ENCODE peak calls at places on chromosome 16, in nine cellular contexts. R is esophagus muscularis mucosa; A is breast epithelium; L is CD8-positive, alpha-beta T cell; U is cardiac fibroblast; W is right lobe of liver; C is uterus; G is BJ; N is GM13977. S is an unnamed sample.

GRCh38 chr16:86865866-86866675 is 287.7 kb downstream of the FOXL1 start:
- DNase-seq in U (no peak), N (no peak), R (no peak), L (no peak), A (no peak), C (no peak), G (no peak), W (no peak), S (peak)

GRCh38 chr16:24525970-24526559 is 13.3 kb upstream of the RBBP6 start:
- DNase-seq in N (no peak), A (no peak), L (peak), U (peak), R (no peak), G (peak), W (no peak), C (peak), S (no peak)

GRCh38 chr16:84537431-84538151 is 33.1 kb upstream of the MEAK7 start:
- DNase-seq in L (no peak), G (no peak), C (no peak), R (no peak), N (no peak), U (no peak), W (no peak), A (no peak), S (no peak)

GRCh38 chr16:17107450-17107849 is 363.3 kb downstream of the XYLT1 start:
- DNase-seq in W (no peak), L (no peak), R (no peak), G (no peak), A (no peak), C (no peak), U (no peak), N (no peak), S (no peak)

GRCh38 chr16:59148756-59149155 is 414.6 kb upstream of the GOT2 start:
- DNase-seq in L (no peak), W (no peak), C (no peak), U (no peak), G (no peak), R (no peak), N (no peak), A (no peak), S (no peak)

GRCh38 chr16:84194470-84195200 is 3.7 kb downstream of the ADAD2 start:
- DNase-seq in R (no peak), L (peak), U (no peak), A (no peak), N (peak), G (no peak), C (no peak), W (no peak), S (peak)

GRCh38 chr16:30846649-30847402 is 47.1 kb downstream of the BCL7C start:
- DNase-seq in C (no peak), W (no peak), A (no peak), L (no peak), G (no peak), U (no peak), N (no peak), R (no peak), S (no peak)

GRCh38 chr16:66717112-66717675 is 20.7 kb upstream of the CMTM4 start:
- DNase-seq in C (no peak), N (no peak), R (no peak), G (no peak), A (no peak), W (peak), U (peak), L (no peak), S (no peak)

GRCh38 chr16:80615751-80616150 is 75.0 kb downstream of the DYNLRB2 start:
- DNase-seq in R (peak), L (no peak), A (no peak), G (no peak), W (no peak), N (no peak), U (no peak), C (no peak), S (no peak)

GRCh38 chr16:71288570-71288889 is 672 bp downstream of the CMTR2 start:
- DNase-seq in G (no peak), N (no peak), C (no peak), R (no peak), U (no peak), A (no peak), W (no peak), L (no peak), S (no peak)

GRCh38 chr16:75372236-75372856 is 61.0 kb downstream of the CFDP1 start:
- DNase-seq in C (no peak), N (no peak), A (no peak), U (peak), L (no peak), G (no peak), W (no peak), R (no peak), S (no peak)

GRCh38 chr16:75761111-75761510 is 34.8 kb upstream of the CPHXL start:
- DNase-seq in A (no peak), C (no peak), N (no peak), R (no peak), L (no peak), W (no peak), U (peak), G (no peak), S (no peak)

GRCh38 chr16:1442697-1443096 is 1.7 kb downstream of the CCDC154 start:
- DNase-seq in R (no peak), N (no peak), A (no peak), G (no peak), C (no peak), L (no peak), W (no peak), U (no peak), S (no peak)

GRCh38 chr16:86517652-86518258 is 7.4 kb downstream of the FOXF1 start:
- DNase-seq in R (peak), W (peak), U (peak), N (peak), L (no peak), C (peak), G (no peak), A (no peak), S (no peak)

GRCh38 chr16:66849543-66849942 is 5.3 kb downstream of the CA7 start:
- DNase-seq in A (no peak), U (no peak), N (no peak), C (no peak), G (no peak), R (no peak), W (peak), L (no peak), S (no peak)

DNA sequence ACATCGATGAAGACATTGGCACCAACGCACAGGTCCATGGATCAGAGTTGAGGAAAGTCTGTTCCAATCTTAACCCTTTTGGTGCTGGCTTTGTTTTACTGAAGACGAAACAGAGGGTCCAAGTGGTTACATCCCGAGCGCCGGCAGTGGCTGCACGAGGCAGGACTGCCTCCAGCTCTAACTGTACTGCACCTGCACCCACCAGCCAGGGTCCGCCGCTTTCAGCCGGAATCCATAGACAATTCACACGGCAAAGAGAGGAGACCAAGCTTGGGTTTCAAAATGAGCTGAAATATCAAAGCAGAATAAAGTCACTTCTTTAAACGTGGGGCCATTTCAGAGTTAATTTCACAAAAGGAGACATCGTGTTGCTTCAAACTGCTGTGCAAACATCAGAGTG is 21.2 kb upstream of the ZC3H18 start:
- DNase-seq in R (no peak), N (no peak), A (no peak), W (no peak), G (no peak), U (no peak), L (no peak), C (no peak), S (no peak)
- TF ChIP-seq CTCF in R (no peak), N (no peak), A (no peak), W (no peak), G (no peak), U (no peak), L (no peak), C (no peak), S (no peak)

GRCh38 chr16:50384500-50385122 is 15.8 kb upstream of the BRD7 start:
- DNase-seq in R (no peak), A (no peak), U (no peak), G (no peak), L (no peak), W (no peak), N (no peak), C (no peak), S (no peak)

GRCh38 chr16:50378417-50378816 is 9.6 kb upstream of the BRD7 start:
- DNase-seq in U (no peak), G (no peak), L (peak), R (peak), N (no peak), W (no peak), C (no peak), A (no peak), S (no peak)

GRCh38 chr16:50386139-50386538 is 17.4 kb upstream of the BRD7 start:
- DNase-seq in A (no peak), G (no peak), R (no peak), L (no peak), C (no peak), W (no peak), U (peak), N (no peak), S (no peak)

GRCh38 chr16:50376997-50377396 is 8.2 kb upstream of the BRD7 start:
- DNase-seq in U (no peak), N (no peak), A (no peak), C (no peak), G (no peak), R (peak), W (no peak), L (no peak), S (no peak)

DNA sequence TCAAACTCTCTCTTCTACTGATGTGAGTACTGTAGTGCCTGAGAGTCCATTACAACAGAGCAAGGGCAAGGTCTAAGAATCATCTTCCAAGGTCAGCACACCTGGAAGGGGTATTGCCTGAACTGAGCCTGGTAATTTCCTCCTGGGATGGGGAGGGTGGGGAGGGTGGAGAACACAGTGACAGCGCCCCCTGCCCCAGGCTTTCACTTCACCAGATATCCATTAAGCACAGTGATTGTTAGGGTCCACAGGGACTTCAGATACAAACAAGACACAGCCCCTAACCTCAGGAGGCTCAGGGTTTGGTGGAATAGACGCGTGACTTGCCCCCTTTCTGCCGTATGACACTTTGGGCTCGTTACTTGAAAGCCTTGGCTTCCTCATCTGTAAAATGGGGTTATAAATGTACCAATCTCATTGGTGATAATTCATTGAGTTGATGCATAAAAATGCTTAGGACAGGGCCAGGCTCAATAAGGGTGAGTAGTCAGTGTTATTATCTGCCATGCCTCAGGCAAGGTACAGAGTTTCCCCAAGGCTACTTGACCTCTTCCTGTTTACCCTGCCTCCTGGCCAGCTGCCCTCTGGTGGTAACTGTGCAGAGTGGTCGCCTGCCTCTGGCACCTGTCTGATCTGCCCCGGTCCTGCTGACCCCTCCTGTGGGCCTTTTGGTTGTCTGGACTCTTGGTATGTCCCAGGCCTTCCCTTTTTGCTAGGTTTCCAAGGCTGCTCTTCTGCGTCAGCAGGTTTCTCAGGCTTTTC is 13.1 kb upstream of the BRD7 start:
- DNase-seq in R (no peak), L (no peak), W (no peak), C (no peak), G (no peak), A (no peak), U (no peak), N (no peak), S (no peak)
- TF ChIP-seq CTCF in R (no peak), L (no peak), W (no peak), C (no peak), G (no peak), A (no peak), U (peak), N (peak), S (no peak)

DNA sequence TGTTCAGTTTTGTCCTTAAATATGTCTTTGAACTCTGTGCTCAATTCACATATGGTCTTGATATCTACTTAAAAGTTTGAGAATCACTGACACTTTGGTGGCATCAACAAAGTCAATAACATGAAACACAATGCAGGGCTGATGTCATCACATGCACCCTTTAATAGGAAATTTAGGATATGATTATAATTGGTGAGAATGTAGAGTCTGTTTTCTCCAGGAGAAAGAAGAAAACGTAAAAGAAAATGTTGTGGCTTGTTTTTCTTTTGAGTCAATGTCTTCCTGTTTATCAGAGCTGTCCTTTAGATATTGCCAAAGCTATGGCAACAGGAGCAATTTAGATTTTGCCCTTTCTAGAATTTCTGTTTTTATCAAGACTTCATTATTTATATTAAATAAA is 396.9 kb downstream of the CDH13 start:
- DNase-seq in A (no peak), R (no peak), C (no peak), L (no peak), W (no peak), G (no peak), U (peak), N (no peak), S (no peak)
- TF ChIP-seq CTCF in A (no peak), R (no peak), C (no peak), L (no peak), W (no peak), G (no peak), U (no peak), N (no peak), S (no peak)

DNA sequence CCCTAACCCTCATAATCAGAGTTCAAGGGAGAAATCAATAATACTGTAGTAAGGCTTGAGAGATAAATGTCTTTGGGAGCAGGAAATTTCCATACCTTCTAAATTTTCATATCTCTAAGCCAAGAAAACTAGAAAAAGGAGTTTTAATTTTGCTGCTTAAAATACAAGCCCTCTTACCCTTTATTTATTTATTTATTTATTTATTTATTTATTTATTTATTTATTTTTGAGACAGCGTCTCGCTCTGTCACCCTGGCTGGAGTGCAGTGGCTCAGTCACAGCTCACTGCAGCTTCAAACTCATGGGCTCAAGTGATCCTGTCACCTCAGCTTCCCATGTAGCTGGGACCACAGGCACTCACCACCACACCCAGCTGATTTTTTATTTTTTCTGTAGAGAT is 69.0 kb upstream of the GNAO1 start:
- DNase-seq in W (no peak), G (no peak), A (no peak), C (no peak), N (no peak), R (no peak), U (no peak), L (no peak), S (no peak)
- TF ChIP-seq CTCF in W (no peak), G (no peak), A (no peak), C (no peak), N (no peak), R (no peak), U (no peak), L (no peak), S (no peak)

GRCh38 chr16:88758944-88759244 is 26.1 kb downstream of the PIEZO1 start:
- DNase-seq in W (no peak), A (no peak), C (no peak), R (no peak), N (no peak), L (no peak), U (no peak), G (no peak), S (no peak)
- TF ChIP-seq CTCF in W (no peak), A (no peak), C (no peak), R (no peak), N (no peak), L (no peak), U (no peak), G (no peak), S (no peak)

GRCh38 chr16:56673916-56674315 is 4.3 kb downstream of the MT1H start:
- DNase-seq in R (no peak), U (peak), G (no peak), A (no peak), C (no peak), W (no peak), N (no peak), L (no peak), S (no peak)
- TF ChIP-seq CTCF in R (peak), U (peak), G (peak), A (peak), C (peak), W (peak), N (peak), L (peak), S (peak)

GRCh38 chr16:76535-77272 is 1.3 kb upstream of the MPG start:
- DNase-seq in A (no peak), U (peak), L (no peak), C (peak), W (no peak), N (no peak), G (no peak), R (no peak), S (peak)

GRCh38 chr16:78444-79145 is 570 bp downstream of the MPG start:
- DNase-seq in A (no peak), W (no peak), C (no peak), G (no peak), N (peak), R (no peak), L (peak), U (peak), S (no peak)

GRCh38 chr16:75580-76501 is 2.2 kb upstream of the MPG start:
- DNase-seq in R (no peak), A (peak), N (no peak), L (no peak), U (peak), W (no peak), G (no peak), C (peak), S (peak)

GRCh38 chr16:77807-78443 is at the start of gene MPG:
- DNase-seq in W (peak), L (peak), G (no peak), R (peak), N (peak), A (peak), U (peak), C (peak), S (peak)

GRCh38 chr16:77273-77806 is 685 bp upstream of the MPG start:
- DNase-seq in C (peak), G (no peak), R (no peak), U (peak), W (no peak), N (peak), L (no peak), A (no peak), S (peak)
- TF ChIP-seq CTCF in C (no peak), G (no peak), R (no peak), U (no peak), W (no peak), N (no peak), L (no peak), A (no peak), S (no peak)